ENCODE peak calls at places on chromosome 10, in seven cellular contexts. H is ovary; R is HT1080; A is COR-L47; W is NCI-H2029; Q is fibroblast of pulmonary artery; K is activated CD8-positive, alpha-beta memory T cell treated with anti-CD3 and anti-CD28 coated beads, Interleukin-2, amount 50 U/mL, for 48 hours. E is an unnamed sample.

GRCh38 chr10:122152544-122152943 is 118.6 kb upstream of the BTBD16 start:
- DNase-seq in H (peak), R (no peak), A (no peak), W (peak), Q (peak), K (no peak), E (peak)

GRCh38 chr10:126216221-126216701 is 172.0 kb downstream of the ADAM12 start:
- DNase-seq in H (no peak), R (no peak), A (no peak), W (no peak), Q (peak), K (no peak), E (no peak)

GRCh38 chr10:46544989-46545791 is 11.3 kb downstream of the GPRIN2 start:
- DNase-seq in H (peak), R (no peak), A (no peak), W (no peak), Q (peak), K (peak), E (no peak)

GRCh38 chr10:130398090-130398994 is 262.2 kb downstream of the GLRX3 start:
- DNase-seq in H (no peak), R (no peak), A (no peak), W (no peak), Q (no peak), K (peak), E (no peak)

GRCh38 chr10:132508497-132509443 is 28.8 kb upstream of the INPP5A start:
- DNase-seq in H (peak), R (no peak), A (no peak), W (no peak), Q (no peak), K (no peak), E (no peak)

GRCh38 chr10:91163709-91164474 is 56.6 kb upstream of the PCGF5 start:
- DNase-seq in H (peak), R (peak), A (peak), W (no peak), Q (peak), K (peak), E (peak)

GRCh38 chr10:51007781-51008180 is 66.5 kb upstream of the PRKG1 start:
- DNase-seq in H (no peak), R (peak), A (no peak), W (no peak), Q (peak), K (no peak), E (no peak)

GRCh38 chr10:6729967-6730366 is 149.9 kb upstream of the PRKCQ start:
- DNase-seq in H (no peak), R (no peak), A (no peak), W (no peak), Q (peak), K (no peak), E (no peak)

GRCh38 chr10:7551289-7551688 is 115.5 kb downstream of the ITIH5 start:
- DNase-seq in H (no peak), R (no peak), A (no peak), W (no peak), Q (no peak), K (no peak), E (no peak)

GRCh38 chr10:30027057-30028005 is 32.1 kb downstream of the JCAD start:
- DNase-seq in H (peak), R (no peak), A (peak), W (peak), Q (peak), K (peak), E (no peak)

GRCh38 chr10:47051741-47052238 is 140.6 kb downstream of the PTPN20 start:
- DNase-seq in H (no peak), R (no peak), A (no peak), W (no peak), Q (no peak), K (peak), E (no peak)

GRCh38 chr10:77346031-77346430 is 291.6 kb downstream of the KCNMA1 start:
- DNase-seq in H (no peak), R (no peak), A (no peak), W (no peak), Q (no peak), K (no peak), E (no peak)

GRCh38 chr10:78853864-78854263 is 214.9 kb upstream of the ZMIZ1 start:
- DNase-seq in H (no peak), R (no peak), A (no peak), W (no peak), Q (no peak), K (peak), E (no peak)

GRCh38 chr10:76647276-76647675 is 990.3 kb downstream of the KCNMA1 start:
- DNase-seq in H (no peak), R (peak), A (no peak), W (no peak), Q (peak), K (no peak), E (no peak)

GRCh38 chr10:116026315-116026714 is 246.7 kb downstream of the GFRA1 start:
- DNase-seq in H (no peak), R (no peak), A (no peak), W (no peak), Q (no peak), K (no peak), E (no peak)

GRCh38 chr10:126880926-126881325 is 24.3 kb upstream of the DOCK1 start:
- DNase-seq in H (no peak), R (no peak), A (no peak), W (no peak), Q (no peak), K (no peak), E (no peak)